ENCODE peak calls at places on chromosomes 2 and 18, in ten cellular contexts. H is OCI-LY7, B is PC-9, Y is HFFc6, L is GM06990, S is psoas muscle, V is ovary, K is adrenal gland, U is GM10248, I is stomach. D is an unnamed sample.

GRCh38 chr18:8895987-8896619 is 190.7 kb downstream of the MTCL1 start:
- DNase-seq in H (no peak), B (no peak), Y (peak), L (no peak), S (no peak), V (no peak), K (no peak), U (no peak), I (no peak), D (no peak)

GRCh38 chr18:12625242-12625641 is 32.7 kb downstream of the SPIRE1 start:
- DNase-seq in H (no peak), B (no peak), Y (no peak), L (no peak), S (no peak), V (no peak), K (no peak), U (no peak), I (no peak), D (no peak)

GRCh38 chr2:19504400-19505198 is 146.2 kb upstream of the OSR1 start:
- DNase-seq in H (no peak), B (no peak), Y (no peak), L (no peak), S (no peak), V (no peak), K (no peak), U (no peak), I (no peak), D (no peak)

GRCh38 chr2:217826505-217826904 is 176.3 kb downstream of the TNS1 start:
- DNase-seq in H (no peak), B (no peak), Y (no peak), L (no peak), S (peak), V (no peak), K (no peak), U (no peak), I (no peak), D (no peak)

GRCh38 chr2:55425449-55425848 is 5.8 kb upstream of the CCDC88A start:
- DNase-seq in H (peak), B (peak), Y (peak), L (no peak), S (no peak), V (no peak), K (no peak), U (no peak), I (no peak), D (no peak)

GRCh38 chr18:35619468-35619867 is 37.9 kb downstream of the GALNT1 start:
- DNase-seq in H (no peak), B (no peak), Y (no peak), L (no peak), S (no peak), V (no peak), K (no peak), U (no peak), I (no peak), D (no peak)

GRCh38 chr2:69911985-69912563 is 2.8 kb upstream of the MXD1 start:
- DNase-seq in H (peak), B (no peak), Y (peak), L (no peak), S (no peak), V (no peak), K (no peak), U (no peak), I (no peak), D (no peak)

GRCh38 chr18:75218064-75218463 is 7.5 kb downstream of the TSHZ1 start:
- DNase-seq in H (no peak), B (no peak), Y (no peak), L (no peak), S (no peak), V (no peak), K (no peak), U (no peak), I (no peak), D (no peak)

GRCh38 chr2:104790100-104790811 is 63.7 kb upstream of the POU3F3 start:
- DNase-seq in H (no peak), B (no peak), Y (no peak), L (no peak), S (peak), V (no peak), K (no peak), U (no peak), I (no peak), D (no peak)

GRCh38 chr2:70011786-70012185 is 50.4 kb upstream of the ASPRV1 start:
- DNase-seq in H (no peak), B (no peak), Y (no peak), L (no peak), S (no peak), V (no peak), K (no peak), U (no peak), I (no peak), D (no peak)

GRCh38 chr2:221268631-221269030 is 303.5 kb downstream of the EPHA4 start:
- DNase-seq in H (no peak), B (no peak), Y (no peak), L (no peak), S (no peak), V (no peak), K (no peak), U (no peak), I (no peak), D (no peak)

GRCh38 chr2:95158891-95159619 is 593 bp downstream of the ZNF514 start:
- DNase-seq in H (peak), B (peak), Y (peak), L (peak), S (peak), V (peak), K (peak), U (peak), I (peak), D (peak)

GRCh38 chr2:237987263-237987662 is 20.4 kb downstream of the UBE2F start:
- DNase-seq in H (no peak), B (no peak), Y (no peak), L (no peak), S (no peak), V (no peak), K (no peak), U (no peak), I (no peak), D (no peak)

GRCh38 chr2:157751462-157752058 is 122.9 kb upstream of the ACVR1C start:
- DNase-seq in H (peak), B (no peak), Y (no peak), L (no peak), S (peak), V (no peak), K (no peak), U (no peak), I (no peak), D (no peak)

GRCh38 chr2:203936535-203936934 is at the start of gene ICOS:
- DNase-seq in H (no peak), B (no peak), Y (no peak), L (no peak), S (no peak), V (no peak), K (no peak), U (no peak), I (no peak), D (no peak)

GRCh38 chr2:239777219-239777618 is 247.9 kb downstream of the NDUFA10 start:
- DNase-seq in H (no peak), B (no peak), Y (no peak), L (no peak), S (no peak), V (no peak), K (no peak), U (no peak), I (peak), D (no peak)

GRCh38 chr18:30775629-30776028 is 266.9 kb downstream of the DSC3 start:
- DNase-seq in H (no peak), B (no peak), Y (no peak), L (no peak), S (no peak), V (no peak), K (no peak), U (no peak), I (no peak), D (no peak)

GRCh38 chr2:177172034-177172880 is 40.3 kb upstream of the HNRNPA3 start:
- DNase-seq in H (no peak), B (peak), Y (peak), L (no peak), S (no peak), V (no peak), K (no peak), U (no peak), I (no peak), D (no peak)

GRCh38 chr18:27428120-27428519 is 243.0 kb upstream of the CHST9 start:
- DNase-seq in H (no peak), B (no peak), Y (no peak), L (no peak), S (no peak), V (no peak), K (no peak), U (no peak), I (no peak), D (no peak)
- TF ChIP-seq CTCF in H (no peak), B (no peak), Y (no peak), L (no peak), S (no peak), V (no peak), K (no peak), U (no peak), I (no peak), D (no peak)

DNA sequence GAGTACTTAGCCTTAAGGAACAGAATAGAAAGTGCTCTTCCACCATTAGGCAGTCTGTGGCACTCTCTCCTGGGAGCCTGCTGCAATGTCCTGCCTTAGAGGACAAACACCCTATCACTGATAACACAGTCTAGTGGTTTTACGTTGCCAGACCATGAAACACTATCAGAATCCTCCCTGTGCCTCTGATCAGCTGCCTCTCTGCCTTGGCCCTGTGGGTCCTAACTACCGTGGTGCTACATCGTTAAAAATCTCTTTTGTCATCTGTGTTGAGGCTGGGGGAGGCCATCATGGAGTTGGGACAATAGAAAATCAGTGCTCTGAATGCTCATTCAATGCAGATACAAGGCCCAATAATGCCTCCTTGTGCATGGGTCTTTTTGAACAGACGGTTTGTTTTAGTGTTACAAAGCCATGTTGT is 11.9 kb upstream of the APCDD1 start:
- DNase-seq in H (no peak), B (no peak), Y (peak), L (no peak), S (no peak), V (no peak), K (no peak), U (no peak), I (no peak), D (no peak)
- TF ChIP-seq CTCF in H (no peak), B (no peak), Y (peak), L (no peak), S (no peak), V (no peak), K (no peak), U (no peak), I (no peak), D (peak)

GRCh38 chr2:146048141-146048540 is 1528.2 kb upstream of the ZEB2 start:
- DNase-seq in H (no peak), B (no peak), Y (no peak), L (no peak), S (no peak), V (no peak), K (no peak), U (no peak), I (no peak), D (no peak)
- TF ChIP-seq CTCF in H (no peak), B (no peak), Y (no peak), L (no peak), S (no peak), V (no peak), K (no peak), U (no peak), I (no peak), D (no peak)

GRCh38 chr2:149399934-149400615 is 69.7 kb downstream of the LYPD6 start:
- DNase-seq in H (no peak), B (no peak), Y (no peak), L (no peak), S (no peak), V (no peak), K (no peak), U (no peak), I (no peak), D (no peak)

DNA sequence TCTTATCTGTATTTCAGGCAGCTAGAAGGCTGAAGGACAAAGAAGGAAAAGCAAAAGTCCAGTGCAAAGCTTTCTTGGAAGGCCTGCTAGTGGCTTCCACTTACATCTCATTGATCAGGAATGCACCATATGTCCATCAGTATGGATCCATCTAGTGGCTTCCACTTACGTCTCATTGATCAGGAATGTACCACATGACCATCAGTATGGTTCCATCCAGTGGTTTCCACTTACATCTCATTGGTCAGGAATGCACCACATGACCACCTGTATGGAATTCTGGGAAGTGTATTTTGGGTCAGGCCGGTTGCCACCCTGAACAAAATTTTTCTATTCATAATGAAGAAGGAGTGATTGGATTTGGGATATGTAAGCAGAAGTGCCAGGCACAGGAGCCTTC is 70.6 kb downstream of the LYPD6 start:
- DNase-seq in H (no peak), B (no peak), Y (no peak), L (no peak), S (no peak), V (no peak), K (no peak), U (no peak), I (no peak), D (no peak)
- TF ChIP-seq CTCF in H (no peak), B (no peak), Y (no peak), L (no peak), S (no peak), V (no peak), K (no peak), U (no peak), I (no peak), D (no peak)

GRCh38 chr2:102301867-102302362 is 9.4 kb upstream of the IL1RL1 start:
- DNase-seq in H (peak), B (no peak), Y (no peak), L (peak), S (no peak), V (no peak), K (no peak), U (peak), I (no peak), D (peak)
- TF ChIP-seq CTCF in H (peak), B (no peak), Y (peak), L (peak), S (no peak), V (no peak), K (peak), U (peak), I (no peak), D (peak)

DNA sequence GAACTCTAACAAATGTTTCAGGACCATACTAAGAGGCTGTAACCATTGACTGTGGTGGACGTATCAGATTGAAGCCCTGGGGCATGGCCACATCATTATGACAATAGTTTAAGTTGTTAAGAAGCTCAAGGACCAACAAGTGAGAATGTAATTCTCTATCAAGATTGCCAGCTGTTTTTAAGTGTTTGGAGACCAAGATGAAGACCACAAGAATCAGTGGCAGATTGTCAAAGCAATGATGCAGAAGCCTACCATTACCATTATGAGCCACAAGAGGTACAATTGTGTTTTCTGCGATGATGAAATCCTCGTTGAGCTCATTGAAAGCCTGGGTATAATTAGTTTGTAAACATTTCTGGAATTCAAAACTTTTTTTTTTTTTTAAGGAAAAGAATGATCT is 261.1 kb upstream of the ZEB2 start:
- DNase-seq in H (no peak), B (no peak), Y (no peak), L (no peak), S (no peak), V (no peak), K (no peak), U (no peak), I (no peak), D (no peak)
- TF ChIP-seq CTCF in H (no peak), B (no peak), Y (peak), L (no peak), S (no peak), V (no peak), K (no peak), U (no peak), I (no peak), D (no peak)

DNA sequence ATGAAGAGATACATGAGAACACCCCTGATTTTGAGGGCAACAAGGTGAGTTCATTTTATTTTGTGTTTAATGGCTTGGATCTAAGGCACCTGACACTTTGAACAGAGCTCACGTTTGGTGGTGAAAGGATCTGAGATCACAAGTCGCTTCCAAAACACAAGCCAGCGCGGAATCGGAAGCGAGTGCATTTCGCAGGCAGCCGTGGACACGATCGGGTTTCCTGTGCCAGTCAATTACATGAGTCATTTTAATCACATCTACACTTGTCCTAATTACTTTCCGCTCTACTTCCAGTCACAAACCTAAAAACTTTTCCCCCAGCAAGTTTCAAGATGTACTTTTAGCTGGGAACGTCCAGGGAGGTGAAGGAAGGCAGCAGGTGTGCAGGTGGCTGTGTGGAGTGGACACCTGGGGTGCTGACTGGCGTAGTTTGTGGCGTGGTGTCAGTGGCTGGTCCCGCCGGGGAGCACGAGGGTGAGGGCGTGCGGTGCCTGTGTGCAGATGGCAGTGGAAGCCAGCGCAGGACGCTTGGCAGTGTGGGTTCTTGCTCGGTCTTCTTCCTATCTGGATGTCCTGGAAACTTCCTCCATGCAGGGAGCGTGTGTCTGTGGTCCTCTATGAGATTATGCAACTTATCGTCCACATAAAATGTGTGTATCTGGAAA is 75.6 kb downstream of the DCDC2C start:
- DNase-seq in H (no peak), B (no peak), Y (no peak), L (no peak), S (no peak), V (no peak), K (no peak), U (no peak), I (no peak), D (no peak)
- TF ChIP-seq CTCF in H (no peak), B (no peak), Y (no peak), L (no peak), S (no peak), V (no peak), K (no peak), U (no peak), I (no peak), D (no peak)

GRCh38 chr2:101815739-101816391 is 118.4 kb downstream of the MAP4K4 start:
- DNase-seq in H (no peak), B (no peak), Y (no peak), L (no peak), S (no peak), V (no peak), K (peak), U (no peak), I (no peak), D (no peak)
- TF ChIP-seq CTCF in H (no peak), B (no peak), Y (no peak), L (no peak), S (no peak), V (no peak), K (no peak), U (no peak), I (no peak), D (no peak)